ENCODE peak calls at places on chromosomes 3 and 15, in six cellular contexts. One of them, this sample, is unnamed.

GRCh38 chr15:91967935-91968605 is 114.6 kb downstream of the SLCO3A1 start:
- DNase-seq in activated naive CD4-positive, alpha-beta T cell treated with Interleukin-2 at 50 U/mL for 16 hours: no peak
- DNase-seq in NCI-H748 treated with DMSO at 0.1 percent for 48 hours: no peak
- DNase-seq in nephron progenitor cell: no peak
- DNase-seq in EL: no peak
- DNase-seq in LoVo: no peak
- DNase-seq in this sample: no peak

GRCh38 chr3:149174901-149175300 is 45.5 kb downstream of the HPS3 start:
- DNase-seq in activated naive CD4-positive, alpha-beta T cell treated with Interleukin-2 at 50 U/mL for 16 hours: no peak
- DNase-seq in NCI-H748 treated with DMSO at 0.1 percent for 48 hours: no peak
- DNase-seq in nephron progenitor cell: no peak
- DNase-seq in EL: peak
- DNase-seq in LoVo: no peak
- DNase-seq in this sample: no peak

GRCh38 chr3:3341496-3341895 is 162.0 kb upstream of the CRBN start:
- DNase-seq in activated naive CD4-positive, alpha-beta T cell treated with Interleukin-2 at 50 U/mL for 16 hours: no peak
- DNase-seq in NCI-H748 treated with DMSO at 0.1 percent for 48 hours: no peak
- DNase-seq in nephron progenitor cell: no peak
- DNase-seq in EL: no peak
- DNase-seq in LoVo: no peak
- DNase-seq in this sample: no peak

GRCh38 chr15:29612701-29613100 is 209.6 kb downstream of the TJP1 start:
- DNase-seq in activated naive CD4-positive, alpha-beta T cell treated with Interleukin-2 at 50 U/mL for 16 hours: no peak
- DNase-seq in NCI-H748 treated with DMSO at 0.1 percent for 48 hours: no peak
- DNase-seq in nephron progenitor cell: no peak
- DNase-seq in EL: peak
- DNase-seq in LoVo: no peak
- DNase-seq in this sample: no peak

GRCh38 chr3:8442993-8443670 is 58.5 kb upstream of the LMCD1 start:
- DNase-seq in activated naive CD4-positive, alpha-beta T cell treated with Interleukin-2 at 50 U/mL for 16 hours: no peak
- DNase-seq in NCI-H748 treated with DMSO at 0.1 percent for 48 hours: no peak
- DNase-seq in nephron progenitor cell: no peak
- DNase-seq in EL: no peak
- DNase-seq in LoVo: no peak
- DNase-seq in this sample: no peak

GRCh38 chr15:58568157-58568571 is 136.4 kb downstream of the LIPC start:
- DNase-seq in activated naive CD4-positive, alpha-beta T cell treated with Interleukin-2 at 50 U/mL for 16 hours: no peak
- DNase-seq in NCI-H748 treated with DMSO at 0.1 percent for 48 hours: no peak
- DNase-seq in nephron progenitor cell: no peak
- DNase-seq in EL: no peak
- DNase-seq in LoVo: peak
- DNase-seq in this sample: no peak

GRCh38 chr3:39021465-39022274 is 30.1 kb downstream of the SCN11A start:
- DNase-seq in activated naive CD4-positive, alpha-beta T cell treated with Interleukin-2 at 50 U/mL for 16 hours: no peak
- DNase-seq in NCI-H748 treated with DMSO at 0.1 percent for 48 hours: no peak
- DNase-seq in nephron progenitor cell: no peak
- DNase-seq in EL: no peak
- DNase-seq in LoVo: no peak
- DNase-seq in this sample: no peak

GRCh38 chr3:105449393-105449792 is 82.7 kb downstream of the ALCAM start:
- DNase-seq in activated naive CD4-positive, alpha-beta T cell treated with Interleukin-2 at 50 U/mL for 16 hours: no peak
- DNase-seq in NCI-H748 treated with DMSO at 0.1 percent for 48 hours: no peak
- DNase-seq in nephron progenitor cell: no peak
- DNase-seq in EL: no peak
- DNase-seq in LoVo: no peak
- DNase-seq in this sample: no peak

GRCh38 chr15:57321973-57322601 is 54.2 kb upstream of the CGNL1 start:
- DNase-seq in activated naive CD4-positive, alpha-beta T cell treated with Interleukin-2 at 50 U/mL for 16 hours: no peak
- DNase-seq in NCI-H748 treated with DMSO at 0.1 percent for 48 hours: peak
- DNase-seq in nephron progenitor cell: no peak
- DNase-seq in EL: no peak
- DNase-seq in LoVo: no peak
- DNase-seq in this sample: no peak

GRCh38 chr3:32226875-32227500 is 11.5 kb upstream of the CMTM8 start:
- DNase-seq in activated naive CD4-positive, alpha-beta T cell treated with Interleukin-2 at 50 U/mL for 16 hours: no peak
- DNase-seq in NCI-H748 treated with DMSO at 0.1 percent for 48 hours: no peak
- DNase-seq in nephron progenitor cell: no peak
- DNase-seq in EL: peak
- DNase-seq in LoVo: peak
- DNase-seq in this sample: peak

GRCh38 chr3:137771401-137772230 is 7.5 kb downstream of the SOX14 start:
- DNase-seq in activated naive CD4-positive, alpha-beta T cell treated with Interleukin-2 at 50 U/mL for 16 hours: no peak
- DNase-seq in NCI-H748 treated with DMSO at 0.1 percent for 48 hours: no peak
- DNase-seq in nephron progenitor cell: peak
- DNase-seq in EL: no peak
- DNase-seq in LoVo: no peak
- DNase-seq in this sample: no peak

GRCh38 chr15:59166601-59167265 is 39.9 kb upstream of the LDHAL6B start:
- DNase-seq in activated naive CD4-positive, alpha-beta T cell treated with Interleukin-2 at 50 U/mL for 16 hours: no peak
- DNase-seq in NCI-H748 treated with DMSO at 0.1 percent for 48 hours: no peak
- DNase-seq in nephron progenitor cell: no peak
- DNase-seq in EL: no peak
- DNase-seq in LoVo: no peak
- DNase-seq in this sample: no peak

GRCh38 chr3:16290007-16290826 is 25.2 kb downstream of the OXNAD1 start:
- DNase-seq in activated naive CD4-positive, alpha-beta T cell treated with Interleukin-2 at 50 U/mL for 16 hours: peak
- DNase-seq in NCI-H748 treated with DMSO at 0.1 percent for 48 hours: peak
- DNase-seq in nephron progenitor cell: peak
- DNase-seq in EL: peak
- DNase-seq in LoVo: peak
- DNase-seq in this sample: peak

GRCh38 chr15:93028111-93028631 is 60.8 kb downstream of the RGMA start:
- DNase-seq in activated naive CD4-positive, alpha-beta T cell treated with Interleukin-2 at 50 U/mL for 16 hours: no peak
- DNase-seq in NCI-H748 treated with DMSO at 0.1 percent for 48 hours: no peak
- DNase-seq in nephron progenitor cell: no peak
- DNase-seq in EL: no peak
- DNase-seq in LoVo: no peak
- DNase-seq in this sample: no peak

GRCh38 chr15:82043130-82043673 is 2.6 kb downstream of the MEX3B start:
- DNase-seq in activated naive CD4-positive, alpha-beta T cell treated with Interleukin-2 at 50 U/mL for 16 hours: no peak
- DNase-seq in NCI-H748 treated with DMSO at 0.1 percent for 48 hours: no peak
- DNase-seq in nephron progenitor cell: no peak
- DNase-seq in EL: no peak
- DNase-seq in LoVo: no peak
- DNase-seq in this sample: no peak

GRCh38 chr15:88918738-88919137 is 5.6 kb upstream of the MFGE8 start:
- DNase-seq in activated naive CD4-positive, alpha-beta T cell treated with Interleukin-2 at 50 U/mL for 16 hours: peak
- DNase-seq in NCI-H748 treated with DMSO at 0.1 percent for 48 hours: no peak
- DNase-seq in nephron progenitor cell: no peak
- DNase-seq in EL: peak
- DNase-seq in LoVo: peak
- DNase-seq in this sample: peak

GRCh38 chr3:134445631-134446030 is 40.2 kb downstream of the ANAPC13 start:
- DNase-seq in activated naive CD4-positive, alpha-beta T cell treated with Interleukin-2 at 50 U/mL for 16 hours: no peak
- DNase-seq in NCI-H748 treated with DMSO at 0.1 percent for 48 hours: no peak
- DNase-seq in nephron progenitor cell: no peak
- DNase-seq in EL: peak
- DNase-seq in LoVo: peak
- DNase-seq in this sample: no peak

GRCh38 chr3:143348486-143349327 is 229.1 kb downstream of the CHST2 start:
- DNase-seq in activated naive CD4-positive, alpha-beta T cell treated with Interleukin-2 at 50 U/mL for 16 hours: no peak
- DNase-seq in NCI-H748 treated with DMSO at 0.1 percent for 48 hours: no peak
- DNase-seq in nephron progenitor cell: no peak
- DNase-seq in EL: peak
- DNase-seq in LoVo: no peak
- DNase-seq in this sample: no peak

GRCh38 chr3:112817271-112817670 is 29.4 kb downstream of the CD200R1L start:
- DNase-seq in activated naive CD4-positive, alpha-beta T cell treated with Interleukin-2 at 50 U/mL for 16 hours: no peak
- DNase-seq in NCI-H748 treated with DMSO at 0.1 percent for 48 hours: no peak
- DNase-seq in nephron progenitor cell: no peak
- DNase-seq in EL: no peak
- DNase-seq in LoVo: no peak
- DNase-seq in this sample: no peak

GRCh38 chr3:122794779-122795673 is at the start of gene SLC49A4:
- DNase-seq in activated naive CD4-positive, alpha-beta T cell treated with Interleukin-2 at 50 U/mL for 16 hours: peak
- DNase-seq in NCI-H748 treated with DMSO at 0.1 percent for 48 hours: no peak
- DNase-seq in nephron progenitor cell: peak
- DNase-seq in EL: peak
- DNase-seq in LoVo: peak
- DNase-seq in this sample: peak

GRCh38 chr15:69743091-69743490 is 290.5 kb downstream of the RPLP1 start:
- DNase-seq in activated naive CD4-positive, alpha-beta T cell treated with Interleukin-2 at 50 U/mL for 16 hours: no peak
- DNase-seq in NCI-H748 treated with DMSO at 0.1 percent for 48 hours: no peak
- DNase-seq in nephron progenitor cell: no peak
- DNase-seq in EL: no peak
- DNase-seq in LoVo: no peak
- DNase-seq in this sample: no peak

GRCh38 chr15:52136471-52136993 is 24.0 kb upstream of the BCL2L10 start:
- DNase-seq in activated naive CD4-positive, alpha-beta T cell treated with Interleukin-2 at 50 U/mL for 16 hours: no peak
- DNase-seq in NCI-H748 treated with DMSO at 0.1 percent for 48 hours: no peak
- DNase-seq in nephron progenitor cell: no peak
- DNase-seq in EL: no peak
- DNase-seq in LoVo: no peak
- DNase-seq in this sample: no peak

GRCh38 chr3:34683851-34684250 is 885.4 kb downstream of the PDCD6IP start:
- DNase-seq in activated naive CD4-positive, alpha-beta T cell treated with Interleukin-2 at 50 U/mL for 16 hours: no peak
- DNase-seq in NCI-H748 treated with DMSO at 0.1 percent for 48 hours: peak
- DNase-seq in nephron progenitor cell: peak
- DNase-seq in EL: peak
- DNase-seq in LoVo: peak
- DNase-seq in this sample: no peak

GRCh38 chr3:187567741-187568140 is 102.5 kb downstream of the SST start:
- DNase-seq in activated naive CD4-positive, alpha-beta T cell treated with Interleukin-2 at 50 U/mL for 16 hours: no peak
- DNase-seq in NCI-H748 treated with DMSO at 0.1 percent for 48 hours: no peak
- DNase-seq in nephron progenitor cell: no peak
- DNase-seq in EL: peak
- DNase-seq in LoVo: no peak
- DNase-seq in this sample: no peak

GRCh38 chr3:18223591-18224338 is 201.4 kb downstream of the SATB1 start:
- DNase-seq in activated naive CD4-positive, alpha-beta T cell treated with Interleukin-2 at 50 U/mL for 16 hours: no peak
- DNase-seq in NCI-H748 treated with DMSO at 0.1 percent for 48 hours: no peak
- DNase-seq in nephron progenitor cell: peak
- DNase-seq in EL: no peak
- DNase-seq in LoVo: no peak
- DNase-seq in this sample: no peak

GRCh38 chr15:95760508-95760907 is 570.0 kb upstream of the NR2F2 start:
- DNase-seq in activated naive CD4-positive, alpha-beta T cell treated with Interleukin-2 at 50 U/mL for 16 hours: no peak
- DNase-seq in NCI-H748 treated with DMSO at 0.1 percent for 48 hours: no peak
- DNase-seq in nephron progenitor cell: peak
- DNase-seq in EL: peak
- DNase-seq in LoVo: no peak
- DNase-seq in this sample: no peak

GRCh38 chr3:42497009-42497731 is 5.3 kb upstream of the VIPR1 start:
- DNase-seq in activated naive CD4-positive, alpha-beta T cell treated with Interleukin-2 at 50 U/mL for 16 hours: no peak
- DNase-seq in NCI-H748 treated with DMSO at 0.1 percent for 48 hours: no peak
- DNase-seq in nephron progenitor cell: no peak
- DNase-seq in EL: peak
- DNase-seq in LoVo: peak
- DNase-seq in this sample: peak

GRCh38 chr15:74434260-74434915 is 630 bp upstream of the SEMA7A start:
- DNase-seq in activated naive CD4-positive, alpha-beta T cell treated with Interleukin-2 at 50 U/mL for 16 hours: no peak
- DNase-seq in NCI-H748 treated with DMSO at 0.1 percent for 48 hours: no peak
- DNase-seq in nephron progenitor cell: no peak
- DNase-seq in EL: no peak
- DNase-seq in LoVo: no peak
- DNase-seq in this sample: no peak

GRCh38 chr15:57692709-57693108 is 13.8 kb upstream of the POLR2M start:
- DNase-seq in activated naive CD4-positive, alpha-beta T cell treated with Interleukin-2 at 50 U/mL for 16 hours: no peak
- DNase-seq in NCI-H748 treated with DMSO at 0.1 percent for 48 hours: no peak
- DNase-seq in nephron progenitor cell: no peak
- DNase-seq in EL: peak
- DNase-seq in LoVo: no peak
- DNase-seq in this sample: no peak

GRCh38 chr3:121072128-121072527 is 164.1 kb downstream of the STXBP5L start:
- DNase-seq in activated naive CD4-positive, alpha-beta T cell treated with Interleukin-2 at 50 U/mL for 16 hours: no peak
- DNase-seq in NCI-H748 treated with DMSO at 0.1 percent for 48 hours: no peak
- DNase-seq in nephron progenitor cell: no peak
- DNase-seq in EL: no peak
- DNase-seq in LoVo: no peak
- DNase-seq in this sample: no peak